ENCODE peak calls at places on chromosomes 1 and 21, in six cellular contexts. One of them, this sample, is unnamed.

GRCh38 chr1:93346472-93346991 is 825 bp downstream of the DR1 start:
- DNase-seq in neural crest cell: no peak
- DNase-seq in hepatocyte: peak; percentile 39
- DNase-seq in Panc1: no peak
- DNase-seq in Calu3: peak; percentile 9
- DNase-seq in esophagus squamous epithelium: no peak
- DNase-seq in this sample: peak; percentile 14

GRCh38 chr1:47418681-47419272 is 2.7 kb downstream of the FOXE3 start:
- DNase-seq in neural crest cell: no peak
- DNase-seq in Panc1: no peak
- DNase-seq in hepatocyte: no peak
- DNase-seq in esophagus squamous epithelium: no peak
- DNase-seq in Calu3: no peak
- DNase-seq in this sample: no peak

GRCh38 chr21:21715286-21715969 is 717.2 kb downstream of the NCAM2 start:
- DNase-seq in Calu3: no peak
- DNase-seq in Panc1: no peak
- DNase-seq in hepatocyte: no peak
- DNase-seq in neural crest cell: no peak
- DNase-seq in esophagus squamous epithelium: no peak
- DNase-seq in this sample: no peak

GRCh38 chr1:6392081-6392879 is 1.3 kb downstream of the ACOT7 start:
- DNase-seq in neural crest cell: no peak
- DNase-seq in Calu3: no peak
- DNase-seq in esophagus squamous epithelium: no peak
- DNase-seq in hepatocyte: no peak
- DNase-seq in Panc1: no peak
- DNase-seq in this sample: no peak

GRCh38 chr1:166032901-166033371 is 133.9 kb downstream of the FAM78B start:
- DNase-seq in Calu3: peak; percentile 9
- DNase-seq in neural crest cell: no peak
- DNase-seq in hepatocyte: no peak
- DNase-seq in esophagus squamous epithelium: no peak
- DNase-seq in Panc1: no peak
- DNase-seq in this sample: no peak

GRCh38 chr21:45888361-45889009 is 93.1 kb upstream of the COL6A1 start:
- DNase-seq in Calu3: no peak
- DNase-seq in esophagus squamous epithelium: no peak
- DNase-seq in hepatocyte: no peak
- DNase-seq in neural crest cell: no peak
- DNase-seq in Panc1: no peak
- DNase-seq in this sample: no peak

GRCh38 chr21:39014751-39015150 is 168.5 kb downstream of the PSMG1 start:
- DNase-seq in Panc1: no peak
- DNase-seq in hepatocyte: peak; percentile 49
- DNase-seq in Calu3: no peak
- DNase-seq in esophagus squamous epithelium: no peak
- DNase-seq in neural crest cell: no peak
- DNase-seq in this sample: no peak

GRCh38 chr1:32040711-32041110 is 27.0 kb downstream of the KHDRBS1 start:
- DNase-seq in hepatocyte: no peak
- DNase-seq in Panc1: no peak
- DNase-seq in esophagus squamous epithelium: no peak
- DNase-seq in neural crest cell: no peak
- DNase-seq in Calu3: no peak
- DNase-seq in this sample: no peak

GRCh38 chr1:26961826-26962225 is 1.6 kb upstream of the KDF1 start:
- DNase-seq in Calu3: no peak
- DNase-seq in hepatocyte: no peak
- DNase-seq in Panc1: peak; percentile 65
- DNase-seq in neural crest cell: no peak
- DNase-seq in esophagus squamous epithelium: no peak
- DNase-seq in this sample: no peak

GRCh38 chr21:42980959-42981523 is 6.7 kb downstream of the PKNOX1 start:
- DNase-seq in Calu3: no peak
- DNase-seq in hepatocyte: no peak
- DNase-seq in neural crest cell: no peak
- DNase-seq in Panc1: no peak
- DNase-seq in esophagus squamous epithelium: no peak
- DNase-seq in this sample: no peak

GRCh38 chr21:43919871-43920801 is 55.1 kb downstream of the AGPAT3 start:
- DNase-seq in Panc1: no peak
- DNase-seq in neural crest cell: no peak
- DNase-seq in hepatocyte: peak; percentile 63
- DNase-seq in Calu3: no peak
- DNase-seq in esophagus squamous epithelium: no peak
- DNase-seq in this sample: no peak

GRCh38 chr21:27314096-27314495 is 347.2 kb upstream of the ADAMTS5 start:
- DNase-seq in neural crest cell: no peak
- DNase-seq in esophagus squamous epithelium: no peak
- DNase-seq in Calu3: no peak
- DNase-seq in Panc1: no peak
- DNase-seq in hepatocyte: no peak
- DNase-seq in this sample: no peak

GRCh38 chr1:184854456-184855180 is 100.0 kb upstream of the EDEM3 start:
- DNase-seq in Calu3: no peak
- DNase-seq in Panc1: no peak
- DNase-seq in neural crest cell: no peak
- DNase-seq in esophagus squamous epithelium: no peak
- DNase-seq in hepatocyte: no peak
- DNase-seq in this sample: no peak

GRCh38 chr1:15955552-15955951 is 20.3 kb downstream of the ZBTB17 start:
- DNase-seq in esophagus squamous epithelium: no peak
- DNase-seq in neural crest cell: no peak
- DNase-seq in Calu3: no peak
- DNase-seq in Panc1: no peak
- DNase-seq in hepatocyte: no peak
- DNase-seq in this sample: no peak

GRCh38 chr1:217011097-217011496 is 287.9 kb upstream of the ESRRG start:
- DNase-seq in neural crest cell: no peak
- DNase-seq in esophagus squamous epithelium: no peak
- DNase-seq in hepatocyte: no peak
- DNase-seq in Panc1: no peak
- DNase-seq in Calu3: no peak
- DNase-seq in this sample: no peak

GRCh38 chr1:86154581-86155060 is 2.0 kb downstream of the COL24A1 start:
- DNase-seq in hepatocyte: peak; percentile 47
- DNase-seq in esophagus squamous epithelium: no peak
- DNase-seq in neural crest cell: peak; percentile 8
- DNase-seq in Panc1: no peak
- DNase-seq in Calu3: no peak
- DNase-seq in this sample: peak; percentile 13

GRCh38 chr1:96388421-96389310 is 332.9 kb upstream of the PTBP2 start:
- DNase-seq in hepatocyte: no peak
- DNase-seq in Calu3: no peak
- DNase-seq in neural crest cell: no peak
- DNase-seq in Panc1: no peak
- DNase-seq in esophagus squamous epithelium: no peak
- DNase-seq in this sample: no peak

GRCh38 chr1:114077188-114077587 is 76.5 kb downstream of the SYT6 start:
- DNase-seq in esophagus squamous epithelium: no peak
- DNase-seq in hepatocyte: no peak
- DNase-seq in Panc1: no peak
- DNase-seq in neural crest cell: no peak
- DNase-seq in Calu3: no peak
- DNase-seq in this sample: no peak

GRCh38 chr1:16391408-16391807 is 24.4 kb downstream of the SZRD1 start:
- DNase-seq in esophagus squamous epithelium: no peak
- DNase-seq in hepatocyte: no peak
- DNase-seq in Calu3: no peak
- DNase-seq in Panc1: no peak
- DNase-seq in neural crest cell: no peak
- DNase-seq in this sample: no peak

GRCh38 chr21:19724081-19724480 is 1274.1 kb upstream of the NCAM2 start:
- DNase-seq in Panc1: no peak
- DNase-seq in esophagus squamous epithelium: no peak
- DNase-seq in neural crest cell: no peak
- DNase-seq in Calu3: no peak
- DNase-seq in hepatocyte: no peak
- DNase-seq in this sample: no peak

GRCh38 chr1:94527447-94528031 is 14.0 kb downstream of the F3 start:
- DNase-seq in esophagus squamous epithelium: no peak
- DNase-seq in Panc1: no peak
- DNase-seq in neural crest cell: no peak
- DNase-seq in Calu3: peak; percentile 67
- DNase-seq in hepatocyte: peak; percentile 71
- DNase-seq in this sample: no peak

GRCh38 chr1:184684285-184685077 is 70.2 kb downstream of the EDEM3 start:
- DNase-seq in Calu3: no peak
- DNase-seq in Panc1: no peak
- DNase-seq in esophagus squamous epithelium: no peak
- DNase-seq in hepatocyte: no peak
- DNase-seq in neural crest cell: no peak
- DNase-seq in this sample: no peak

GRCh38 chr1:55195523-55196233 is 19.5 kb downstream of the USP24 start:
- DNase-seq in neural crest cell: no peak
- DNase-seq in esophagus squamous epithelium: no peak
- DNase-seq in hepatocyte: no peak
- DNase-seq in Panc1: no peak
- DNase-seq in Calu3: no peak
- DNase-seq in this sample: no peak

GRCh38 chr1:237679687-237680086 is 211.0 kb downstream of the ZP4 start:
- DNase-seq in hepatocyte: no peak
- DNase-seq in Calu3: no peak
- DNase-seq in esophagus squamous epithelium: no peak
- DNase-seq in neural crest cell: no peak
- DNase-seq in Panc1: no peak
- DNase-seq in this sample: no peak

GRCh38 chr1:119367332-119368124 is 1.1 kb upstream of the HAO2 start:
- DNase-seq in hepatocyte: peak; percentile 53
- DNase-seq in neural crest cell: no peak
- DNase-seq in Calu3: no peak
- DNase-seq in Panc1: peak; percentile 30
- DNase-seq in esophagus squamous epithelium: no peak
- DNase-seq in this sample: no peak

GRCh38 chr1:222006715-222007114 is 264.8 kb upstream of the DUSP10 start:
- DNase-seq in Panc1: no peak
- DNase-seq in neural crest cell: no peak
- DNase-seq in hepatocyte: no peak
- DNase-seq in esophagus squamous epithelium: no peak
- DNase-seq in Calu3: no peak
- DNase-seq in this sample: no peak

GRCh38 chr1:202213361-202214088 is 19.9 kb downstream of the LGR6 start:
- DNase-seq in hepatocyte: no peak
- DNase-seq in Calu3: peak; percentile 41
- DNase-seq in esophagus squamous epithelium: no peak
- DNase-seq in Panc1: no peak
- DNase-seq in neural crest cell: no peak
- DNase-seq in this sample: peak; percentile 46

GRCh38 chr1:2534775-2535387 is 4.8 kb upstream of the HES5 start:
- DNase-seq in esophagus squamous epithelium: no peak
- DNase-seq in neural crest cell: no peak
- DNase-seq in hepatocyte: peak; percentile 77
- DNase-seq in Panc1: no peak
- DNase-seq in Calu3: peak; percentile 40
- DNase-seq in this sample: no peak

GRCh38 chr1:23555949-23556640 is 3.2 kb downstream of the ID3 start:
- DNase-seq in neural crest cell: no peak
- DNase-seq in Calu3: no peak
- DNase-seq in esophagus squamous epithelium: no peak
- DNase-seq in Panc1: no peak
- DNase-seq in hepatocyte: peak; percentile 62
- DNase-seq in this sample: peak; percentile 29

GRCh38 chr1:207393610-207394009 is 60.5 kb upstream of the CR2 start:
- DNase-seq in Panc1: peak; percentile 27
- DNase-seq in hepatocyte: peak; percentile 57
- DNase-seq in Calu3: peak; percentile 83
- DNase-seq in esophagus squamous epithelium: no peak
- DNase-seq in neural crest cell: no peak
- DNase-seq in this sample: no peak

GRCh38 chr1:209029737-209030136 is 553.8 kb upstream of the CAMK1G start:
- DNase-seq in hepatocyte: no peak
- DNase-seq in Panc1: no peak
- DNase-seq in neural crest cell: no peak
- DNase-seq in Calu3: no peak
- DNase-seq in esophagus squamous epithelium: no peak
- DNase-seq in this sample: no peak
- TF ChIP-seq CTCF in hepatocyte: peak; percentile 24
- TF ChIP-seq CTCF in Panc1: no peak
- TF ChIP-seq CTCF in neural crest cell: peak; percentile 25
- TF ChIP-seq CTCF in Calu3: no peak
- TF ChIP-seq CTCF in esophagus squamous epithelium: no peak
- TF ChIP-seq CTCF in this sample: no peak

GRCh38 chr1:147753084-147753483 is 7.3 kb downstream of the GJA5 start:
- DNase-seq in esophagus squamous epithelium: no peak
- DNase-seq in Calu3: no peak
- DNase-seq in neural crest cell: no peak
- DNase-seq in hepatocyte: no peak
- DNase-seq in Panc1: no peak
- DNase-seq in this sample: no peak

GRCh38 chr1:147758379-147759100 is 1.9 kb downstream of the GJA5 start:
- DNase-seq in hepatocyte: no peak
- DNase-seq in esophagus squamous epithelium: no peak
- DNase-seq in neural crest cell: no peak
- DNase-seq in Panc1: no peak
- DNase-seq in Calu3: no peak
- DNase-seq in this sample: no peak

GRCh38 chr1:147752531-147752930 is 7.9 kb downstream of the GJA5 start:
- DNase-seq in Panc1: no peak
- DNase-seq in neural crest cell: no peak
- DNase-seq in Calu3: no peak
- DNase-seq in esophagus squamous epithelium: no peak
- DNase-seq in hepatocyte: no peak
- DNase-seq in this sample: no peak

GRCh38 chr1:147757015-147757990 is 3.1 kb downstream of the GJA5 start:
- DNase-seq in hepatocyte: peak; percentile 28
- DNase-seq in neural crest cell: no peak
- DNase-seq in Calu3: peak; percentile 76
- DNase-seq in esophagus squamous epithelium: no peak
- DNase-seq in Panc1: no peak
- DNase-seq in this sample: no peak

GRCh38 chr1:147756336-147756735 is 4.1 kb downstream of the GJA5 start:
- DNase-seq in hepatocyte: no peak
- DNase-seq in esophagus squamous epithelium: no peak
- DNase-seq in Calu3: no peak
- DNase-seq in neural crest cell: no peak
- DNase-seq in Panc1: no peak
- DNase-seq in this sample: no peak
- TF ChIP-seq CTCF in hepatocyte: no peak
- TF ChIP-seq CTCF in esophagus squamous epithelium: no peak
- TF ChIP-seq CTCF in Calu3: no peak
- TF ChIP-seq CTCF in neural crest cell: no peak
- TF ChIP-seq CTCF in Panc1: no peak
- TF ChIP-seq CTCF in this sample: no peak

GRCh38 chr1:25168193-25169071 is 63.9 kb downstream of the SYF2 start:
- DNase-seq in Panc1: no peak
- DNase-seq in hepatocyte: peak; percentile 80
- DNase-seq in Calu3: no peak
- DNase-seq in esophagus squamous epithelium: no peak
- DNase-seq in neural crest cell: no peak
- DNase-seq in this sample: no peak
- TF ChIP-seq CTCF in Panc1: no peak
- TF ChIP-seq CTCF in hepatocyte: peak; percentile 18
- TF ChIP-seq CTCF in Calu3: no peak
- TF ChIP-seq CTCF in esophagus squamous epithelium: no peak
- TF ChIP-seq CTCF in neural crest cell: peak; percentile 21
- TF ChIP-seq CTCF in this sample: no peak

GRCh38 chr1:39387452-39387851 is 104.0 kb upstream of the BMP8A start:
- DNase-seq in neural crest cell: no peak
- DNase-seq in Panc1: no peak
- DNase-seq in Calu3: peak; percentile 36
- DNase-seq in hepatocyte: peak; percentile 40
- DNase-seq in esophagus squamous epithelium: no peak
- DNase-seq in this sample: no peak
- TF ChIP-seq CTCF in neural crest cell: peak; percentile 26
- TF ChIP-seq CTCF in Panc1: peak; percentile 62
- TF ChIP-seq CTCF in Calu3: peak; percentile 36
- TF ChIP-seq CTCF in hepatocyte: peak; percentile 15
- TF ChIP-seq CTCF in esophagus squamous epithelium: no peak
- TF ChIP-seq CTCF in this sample: no peak

GRCh38 chr1:175129997-175130648 is 62.5 kb downstream of the KIAA0040 start:
- DNase-seq in neural crest cell: no peak
- DNase-seq in hepatocyte: no peak
- DNase-seq in Panc1: no peak
- DNase-seq in esophagus squamous epithelium: no peak
- DNase-seq in Calu3: no peak
- DNase-seq in this sample: peak; percentile 17
- TF ChIP-seq CTCF in neural crest cell: peak; percentile 18
- TF ChIP-seq CTCF in hepatocyte: no peak
- TF ChIP-seq CTCF in Panc1: no peak
- TF ChIP-seq CTCF in esophagus squamous epithelium: no peak
- TF ChIP-seq CTCF in Calu3: no peak
- TF ChIP-seq CTCF in this sample: no peak